ENCODE peak calls at places on chromosomes 2 and 18, in four cellular contexts. One of them, this sample, is unnamed.

GRCh38 chr2:7430421-7430868 is 513.2 kb downstream of the RNF144A start:
- DNase-seq in IMR-90: no peak
- DNase-seq in Peyer's patch: no peak
- DNase-seq in CD4-positive, alpha-beta T cell: no peak
- DNase-seq in this sample: no peak

GRCh38 chr2:108987111-108987510 is 1.9 kb downstream of the EDAR start:
- DNase-seq in IMR-90: no peak
- DNase-seq in Peyer's patch: no peak
- DNase-seq in CD4-positive, alpha-beta T cell: peak; percentile 34
- DNase-seq in this sample: no peak

GRCh38 chr2:45554073-45554742 is 56.9 kb downstream of the SRBD1 start:
- DNase-seq in IMR-90: peak; percentile 62
- DNase-seq in Peyer's patch: no peak
- DNase-seq in CD4-positive, alpha-beta T cell: no peak
- DNase-seq in this sample: no peak

GRCh38 chr2:223897669-223898314 is 47.3 kb downstream of the WDFY1 start:
- DNase-seq in IMR-90: no peak
- DNase-seq in Peyer's patch: no peak
- DNase-seq in CD4-positive, alpha-beta T cell: no peak
- DNase-seq in this sample: no peak

GRCh38 chr2:171513719-171514160 is 8.5 kb upstream of the CYBRD1 start:
- DNase-seq in IMR-90: no peak
- DNase-seq in Peyer's patch: no peak
- DNase-seq in CD4-positive, alpha-beta T cell: no peak
- DNase-seq in this sample: no peak

GRCh38 chr18:55272510-55273243 is 313.4 kb upstream of the CCDC68 start:
- DNase-seq in IMR-90: peak; percentile 84
- DNase-seq in Peyer's patch: no peak
- DNase-seq in CD4-positive, alpha-beta T cell: no peak
- DNase-seq in this sample: no peak

GRCh38 chr2:151049746-151050145 is 211.9 kb downstream of the RBM43 start:
- DNase-seq in IMR-90: peak; percentile 69
- DNase-seq in Peyer's patch: no peak
- DNase-seq in CD4-positive, alpha-beta T cell: no peak
- DNase-seq in this sample: no peak

GRCh38 chr2:95393901-95394300 is 8.6 kb upstream of the FAHD2A start:
- DNase-seq in IMR-90: no peak
- DNase-seq in Peyer's patch: no peak
- DNase-seq in CD4-positive, alpha-beta T cell: no peak
- DNase-seq in this sample: no peak

GRCh38 chr2:162390801-162391200 is 46.9 kb downstream of the GCA start:
- DNase-seq in IMR-90: no peak
- DNase-seq in Peyer's patch: no peak
- DNase-seq in CD4-positive, alpha-beta T cell: no peak
- DNase-seq in this sample: no peak

GRCh38 chr2:160294339-160294803 is 94.3 kb upstream of the ITGB6 start:
- DNase-seq in IMR-90: peak; percentile 92
- DNase-seq in Peyer's patch: no peak
- DNase-seq in CD4-positive, alpha-beta T cell: no peak
- DNase-seq in this sample: no peak

GRCh38 chr18:34847408-34847807 is 137.3 kb downstream of the DTNA start:
- DNase-seq in IMR-90: no peak
- DNase-seq in Peyer's patch: no peak
- DNase-seq in CD4-positive, alpha-beta T cell: no peak
- DNase-seq in this sample: no peak

GRCh38 chr2:180276733-180277132 is 269.6 kb upstream of the CWC22 start:
- DNase-seq in IMR-90: no peak
- DNase-seq in Peyer's patch: no peak
- DNase-seq in CD4-positive, alpha-beta T cell: no peak
- DNase-seq in this sample: no peak

GRCh38 chr2:112877423-112877822 is 33.5 kb upstream of the IL37 start:
- DNase-seq in IMR-90: peak; percentile 41
- DNase-seq in Peyer's patch: no peak
- DNase-seq in CD4-positive, alpha-beta T cell: no peak
- DNase-seq in this sample: no peak

GRCh38 chr18:58495634-58496033 is 133.3 kb downstream of the ALPK2 start:
- DNase-seq in IMR-90: no peak
- DNase-seq in Peyer's patch: no peak
- DNase-seq in CD4-positive, alpha-beta T cell: no peak
- DNase-seq in this sample: no peak

GRCh38 chr2:176895158-176895557 is 317.4 kb upstream of the HNRNPA3 start:
- DNase-seq in IMR-90: no peak
- DNase-seq in Peyer's patch: no peak
- DNase-seq in CD4-positive, alpha-beta T cell: no peak
- DNase-seq in this sample: no peak

GRCh38 chr18:44325903-44326650 is 354.6 kb upstream of the SETBP1 start:
- DNase-seq in IMR-90: peak; percentile 61
- DNase-seq in Peyer's patch: peak; percentile 33
- DNase-seq in CD4-positive, alpha-beta T cell: no peak
- DNase-seq in this sample: peak; percentile 73

GRCh38 chr2:148796735-148797512 is 78.1 kb upstream of the KIF5C start:
- DNase-seq in IMR-90: no peak
- DNase-seq in Peyer's patch: no peak
- DNase-seq in CD4-positive, alpha-beta T cell: no peak
- DNase-seq in this sample: no peak

GRCh38 chr2:46239847-46240181 is 57.4 kb upstream of the EPAS1 start:
- DNase-seq in IMR-90: no peak
- DNase-seq in Peyer's patch: peak; percentile 47
- DNase-seq in CD4-positive, alpha-beta T cell: peak; percentile 46
- DNase-seq in this sample: no peak

GRCh38 chr18:26655614-26656400 is 107.5 kb upstream of the KCTD1 start:
- DNase-seq in IMR-90: peak; percentile 11
- DNase-seq in Peyer's patch: no peak
- DNase-seq in CD4-positive, alpha-beta T cell: no peak
- DNase-seq in this sample: peak; percentile 43

GRCh38 chr2:188645982-188646381 is 328.2 kb upstream of the COL3A1 start:
- DNase-seq in IMR-90: peak; percentile 83
- DNase-seq in Peyer's patch: no peak
- DNase-seq in CD4-positive, alpha-beta T cell: no peak
- DNase-seq in this sample: no peak

GRCh38 chr2:48651127-48651526 is 33.5 kb downstream of the GTF2A1L start:
- DNase-seq in IMR-90: peak; percentile 76
- DNase-seq in Peyer's patch: no peak
- DNase-seq in CD4-positive, alpha-beta T cell: no peak
- DNase-seq in this sample: no peak

GRCh38 chr2:26978061-26978596 is 7.7 kb downstream of the MAPRE3 start:
- DNase-seq in IMR-90: no peak
- DNase-seq in Peyer's patch: no peak
- DNase-seq in CD4-positive, alpha-beta T cell: no peak
- DNase-seq in this sample: peak; percentile 81

GRCh38 chr2:59957539-59957938 is 595.9 kb downstream of the BCL11A start:
- DNase-seq in IMR-90: no peak
- DNase-seq in Peyer's patch: no peak
- DNase-seq in CD4-positive, alpha-beta T cell: no peak
- DNase-seq in this sample: no peak
- H3K9me3 ChIP-seq in IMR-90: peaks cover 4% of the 10 kb centered on the region
- H3K9me3 ChIP-seq in Peyer's patch: no peaks in the 10 kb centered on the region
- H3K9me3 ChIP-seq in CD4-positive, alpha-beta T cell: no peaks in the 10 kb centered on the region
- H3K9me3 ChIP-seq in this sample: no peaks in the 10 kb centered on the region

DNA sequence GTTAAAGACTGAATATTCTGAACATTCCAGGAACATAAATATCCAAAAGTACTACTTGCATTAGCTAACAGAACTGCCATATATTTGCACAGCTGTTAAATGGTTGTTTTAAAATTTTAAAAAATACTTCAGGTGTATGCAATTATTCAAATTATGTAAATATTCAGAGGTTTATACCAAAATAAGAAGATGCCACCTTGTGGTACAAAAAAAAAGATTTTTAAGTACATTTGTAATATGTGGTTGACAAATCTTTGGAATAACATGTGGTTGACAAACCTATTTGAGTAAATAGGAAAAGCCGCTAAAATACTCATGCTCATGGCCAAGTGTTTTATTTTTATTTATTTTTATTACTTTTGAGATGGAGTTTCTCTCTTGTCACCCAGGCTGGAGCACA is 439.8 kb upstream of the FANCL start:
- DNase-seq in IMR-90: no peak
- DNase-seq in Peyer's patch: no peak
- DNase-seq in CD4-positive, alpha-beta T cell: no peak
- DNase-seq in this sample: no peak
- TF ChIP-seq CTCF in IMR-90: no peak
- TF ChIP-seq CTCF in Peyer's patch: no peak
- TF ChIP-seq CTCF in CD4-positive, alpha-beta T cell: no peak
- TF ChIP-seq CTCF in this sample: no peak

DNA sequence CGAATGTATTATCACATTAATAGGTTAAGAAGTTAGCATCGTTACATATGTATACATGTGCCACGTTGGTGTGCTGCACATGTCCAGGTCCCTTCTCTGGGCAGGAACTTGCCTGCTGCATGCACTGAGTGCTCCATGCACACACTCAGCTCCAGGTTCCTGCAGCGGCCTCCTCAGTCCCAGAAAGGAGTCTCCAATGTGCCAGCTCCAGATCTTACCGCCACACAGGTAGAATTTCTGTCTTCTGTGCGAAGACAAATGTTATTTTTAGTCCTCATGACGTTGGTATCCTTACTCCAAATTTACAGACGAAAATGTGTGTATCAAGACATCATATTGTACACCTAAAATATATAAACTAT is 127.1 kb downstream of the GALR1 start:
- DNase-seq in IMR-90: no peak
- DNase-seq in Peyer's patch: no peak
- DNase-seq in CD4-positive, alpha-beta T cell: no peak
- DNase-seq in this sample: no peak
- H3K9me3 ChIP-seq in IMR-90: peaks cover 26% of the 10 kb centered on the region
- H3K9me3 ChIP-seq in Peyer's patch: no peaks in the 10 kb centered on the region
- H3K9me3 ChIP-seq in CD4-positive, alpha-beta T cell: no peaks in the 10 kb centered on the region
- H3K9me3 ChIP-seq in this sample: no peaks in the 10 kb centered on the region

DNA sequence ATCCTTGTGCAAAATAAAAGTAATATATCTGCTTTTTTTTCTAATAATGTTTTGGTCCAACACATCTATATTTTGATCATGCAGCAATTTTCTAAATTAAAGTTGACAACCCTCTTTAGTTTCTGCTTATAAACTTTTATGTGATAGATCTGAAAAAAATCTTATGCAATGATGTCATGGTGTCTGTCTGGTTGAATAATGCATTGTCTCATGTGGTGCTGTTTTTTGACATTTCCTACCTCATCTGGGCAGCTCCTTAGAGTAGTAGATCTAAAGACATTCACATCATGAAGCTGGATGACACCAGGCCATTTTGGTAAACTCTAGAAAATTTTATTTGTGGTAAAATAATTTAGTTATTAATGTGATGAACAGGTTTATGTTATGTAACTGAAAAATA is 106.8 kb upstream of the FN1 start:
- DNase-seq in IMR-90: no peak
- DNase-seq in Peyer's patch: no peak
- DNase-seq in CD4-positive, alpha-beta T cell: no peak
- DNase-seq in this sample: no peak
- TF ChIP-seq CTCF in IMR-90: no peak
- TF ChIP-seq CTCF in Peyer's patch: no peak
- TF ChIP-seq CTCF in CD4-positive, alpha-beta T cell: no peak
- TF ChIP-seq CTCF in this sample: no peak

GRCh38 chr2:2568411-2568810 is 237.3 kb upstream of the MYT1L start:
- DNase-seq in IMR-90: no peak
- DNase-seq in Peyer's patch: no peak
- DNase-seq in CD4-positive, alpha-beta T cell: no peak
- DNase-seq in this sample: no peak

GRCh38 chr2:2566396-2567323 is 235.6 kb upstream of the MYT1L start:
- DNase-seq in IMR-90: no peak
- DNase-seq in Peyer's patch: no peak
- DNase-seq in CD4-positive, alpha-beta T cell: no peak
- DNase-seq in this sample: no peak

GRCh38 chr2:2569836-2570235 is 238.8 kb upstream of the MYT1L start:
- DNase-seq in IMR-90: no peak
- DNase-seq in Peyer's patch: no peak
- DNase-seq in CD4-positive, alpha-beta T cell: no peak
- DNase-seq in this sample: no peak

GRCh38 chr2:2569306-2569705 is 238.2 kb upstream of the MYT1L start:
- DNase-seq in IMR-90: no peak
- DNase-seq in Peyer's patch: no peak
- DNase-seq in CD4-positive, alpha-beta T cell: no peak
- DNase-seq in this sample: no peak

GRCh38 chr2:2567776-2568175 is 236.7 kb upstream of the MYT1L start:
- DNase-seq in IMR-90: no peak
- DNase-seq in Peyer's patch: no peak
- DNase-seq in CD4-positive, alpha-beta T cell: no peak
- DNase-seq in this sample: no peak
- H3K9me3 ChIP-seq in IMR-90: peaks cover 66% of the 10 kb centered on the region
- H3K9me3 ChIP-seq in Peyer's patch: no peaks in the 10 kb centered on the region
- H3K9me3 ChIP-seq in CD4-positive, alpha-beta T cell: no peaks in the 10 kb centered on the region
- H3K9me3 ChIP-seq in this sample: no peaks in the 10 kb centered on the region